ENCODE peak calls at places on chromosome 6, in five cellular contexts. One of them, this sample, is unnamed.

GRCh38 chr6:112396221-112396620 is 49.1 kb downstream of the RFPL4B start:
- DNase-seq in endothelial cell: no peak
- DNase-seq in glutamatergic neuron: no peak
- DNase-seq in glomerular endothelial cell: no peak
- DNase-seq in HT-29: no peak
- DNase-seq in this sample: no peak

GRCh38 chr6:112149719-112150263 is 62.4 kb downstream of the FAM229B start:
- DNase-seq in endothelial cell: no peak
- DNase-seq in glutamatergic neuron: no peak
- DNase-seq in glomerular endothelial cell: no peak
- DNase-seq in HT-29: no peak
- DNase-seq in this sample: no peak

GRCh38 chr6:41692080-41692675 is 43.2 kb downstream of the TFEB start:
- DNase-seq in endothelial cell: no peak
- DNase-seq in glutamatergic neuron: no peak
- DNase-seq in glomerular endothelial cell: no peak
- DNase-seq in HT-29: no peak
- DNase-seq in this sample: no peak

GRCh38 chr6:122947355-122947754 is 48.7 kb upstream of the CLVS2 start:
- DNase-seq in endothelial cell: peak; percentile 57
- DNase-seq in glutamatergic neuron: no peak
- DNase-seq in glomerular endothelial cell: no peak
- DNase-seq in HT-29: peak; percentile 46
- DNase-seq in this sample: no peak

GRCh38 chr6:21053612-21054011 is 519.4 kb downstream of the CDKAL1 start:
- DNase-seq in endothelial cell: no peak
- DNase-seq in glutamatergic neuron: no peak
- DNase-seq in glomerular endothelial cell: no peak
- DNase-seq in HT-29: no peak
- DNase-seq in this sample: no peak

GRCh38 chr6:74075323-74075722 is 379.3 kb downstream of the CD109 start:
- DNase-seq in endothelial cell: no peak
- DNase-seq in glutamatergic neuron: no peak
- DNase-seq in glomerular endothelial cell: no peak
- DNase-seq in HT-29: no peak
- DNase-seq in this sample: no peak

GRCh38 chr6:82712826-82713225 is 349.2 kb downstream of the TPBG start:
- DNase-seq in endothelial cell: no peak
- DNase-seq in glutamatergic neuron: no peak
- DNase-seq in glomerular endothelial cell: no peak
- DNase-seq in HT-29: peak; percentile 3
- DNase-seq in this sample: peak; percentile 13

GRCh38 chr6:164826831-164827468 is 482.5 kb downstream of the C6orf118 start:
- DNase-seq in endothelial cell: no peak
- DNase-seq in glutamatergic neuron: no peak
- DNase-seq in glomerular endothelial cell: no peak
- DNase-seq in HT-29: no peak
- DNase-seq in this sample: no peak

GRCh38 chr6:144824018-144824417 is 538.9 kb downstream of the UTRN start:
- DNase-seq in endothelial cell: no peak
- DNase-seq in glutamatergic neuron: no peak
- DNase-seq in glomerular endothelial cell: no peak
- DNase-seq in HT-29: no peak
- DNase-seq in this sample: no peak

GRCh38 chr6:105835373-105835772 is 250.8 kb upstream of the PRDM1 start:
- DNase-seq in endothelial cell: peak; percentile 56
- DNase-seq in glutamatergic neuron: peak; percentile 54
- DNase-seq in glomerular endothelial cell: no peak
- DNase-seq in HT-29: peak; percentile 46
- DNase-seq in this sample: no peak

GRCh38 chr6:33425668-33426577 is 6.1 kb downstream of the SYNGAP1 start:
- DNase-seq in endothelial cell: peak; percentile 92
- DNase-seq in glutamatergic neuron: peak; percentile 85
- DNase-seq in glomerular endothelial cell: no peak
- DNase-seq in HT-29: peak; percentile 62
- DNase-seq in this sample: peak; percentile 79

GRCh38 chr6:41733349-41733706 is 2.1 kb downstream of the TFEB start:
- DNase-seq in endothelial cell: no peak
- DNase-seq in glutamatergic neuron: no peak
- DNase-seq in glomerular endothelial cell: no peak
- DNase-seq in HT-29: no peak
- DNase-seq in this sample: no peak

GRCh38 chr6:99905209-99906106 is 88.6 kb downstream of the MCHR2 start:
- DNase-seq in endothelial cell: peak; percentile 15
- DNase-seq in glutamatergic neuron: no peak
- DNase-seq in glomerular endothelial cell: peak; percentile 14
- DNase-seq in HT-29: peak; percentile 83
- DNase-seq in this sample: peak; percentile 70

GRCh38 chr6:24924956-24925355 is 10.8 kb downstream of the RIPOR2 start:
- DNase-seq in endothelial cell: no peak
- DNase-seq in glutamatergic neuron: no peak
- DNase-seq in glomerular endothelial cell: no peak
- DNase-seq in HT-29: no peak
- DNase-seq in this sample: no peak

GRCh38 chr6:159904497-159904911 is 13.7 kb downstream of the MAS1 start:
- DNase-seq in endothelial cell: no peak
- DNase-seq in glutamatergic neuron: no peak
- DNase-seq in glomerular endothelial cell: no peak
- DNase-seq in HT-29: no peak
- DNase-seq in this sample: no peak

GRCh38 chr6:110534731-110535164 is 58.3 kb upstream of the SLC22A16 start:
- DNase-seq in endothelial cell: no peak
- DNase-seq in glutamatergic neuron: no peak
- DNase-seq in glomerular endothelial cell: no peak
- DNase-seq in HT-29: peak; percentile 74
- DNase-seq in this sample: no peak

GRCh38 chr6:152096863-152097496 is 289.5 kb downstream of the ESR1 start:
- DNase-seq in endothelial cell: no peak
- DNase-seq in glutamatergic neuron: no peak
- DNase-seq in glomerular endothelial cell: no peak
- DNase-seq in HT-29: no peak
- DNase-seq in this sample: peak; percentile 39

GRCh38 chr6:157481865-157482249 is 100.9 kb downstream of the ZDHHC14 start:
- DNase-seq in endothelial cell: no peak
- DNase-seq in glutamatergic neuron: no peak
- DNase-seq in glomerular endothelial cell: no peak
- DNase-seq in HT-29: no peak
- DNase-seq in this sample: no peak

GRCh38 chr6:73367761-73368355 is 1.8 kb downstream of the OOEP start:
- DNase-seq in endothelial cell: no peak
- DNase-seq in glutamatergic neuron: no peak
- DNase-seq in glomerular endothelial cell: no peak
- DNase-seq in HT-29: no peak
- DNase-seq in this sample: no peak

GRCh38 chr6:35687658-35688604 is 784 bp downstream of the FKBP5 start:
- DNase-seq in endothelial cell: peak; percentile 40
- DNase-seq in glutamatergic neuron: peak; percentile 56
- DNase-seq in glomerular endothelial cell: no peak
- DNase-seq in HT-29: peak; percentile 82
- DNase-seq in this sample: peak; percentile 78

This sample was measured in SW 1271.